ENCODE peak calls at places on chromosomes 2 and 18, in seven cellular contexts. One of them, this sample, is unnamed.

GRCh38 chr2:40087434-40087833 is 308.4 kb upstream of the THUMPD2 start:
- DNase-seq in omental fat pad: no peak
- DNase-seq in CD8-positive, alpha-beta T cell: no peak
- DNase-seq in ovary: no peak
- DNase-seq in mucosa of descending colon: no peak
- DNase-seq in osteocyte: no peak
- DNase-seq in GM23338: no peak
- DNase-seq in this sample: no peak

GRCh38 chr2:215609089-215610032 is 173.5 kb upstream of the FN1 start:
- DNase-seq in ovary: no peak
- DNase-seq in GM23338: no peak
- DNase-seq in mucosa of descending colon: no peak
- DNase-seq in omental fat pad: no peak
- DNase-seq in CD8-positive, alpha-beta T cell: no peak
- DNase-seq in osteocyte: no peak
- DNase-seq in this sample: no peak

GRCh38 chr2:191225690-191226089 is 19.5 kb upstream of the MYO1B start:
- DNase-seq in mucosa of descending colon: no peak
- DNase-seq in ovary: no peak
- DNase-seq in osteocyte: no peak
- DNase-seq in omental fat pad: no peak
- DNase-seq in CD8-positive, alpha-beta T cell: no peak
- DNase-seq in GM23338: no peak
- DNase-seq in this sample: no peak

GRCh38 chr18:40404284-40404683 is 1550.8 kb upstream of the PIK3C3 start:
- DNase-seq in ovary: no peak
- DNase-seq in GM23338: no peak
- DNase-seq in omental fat pad: no peak
- DNase-seq in osteocyte: no peak
- DNase-seq in CD8-positive, alpha-beta T cell: no peak
- DNase-seq in mucosa of descending colon: no peak
- DNase-seq in this sample: no peak

GRCh38 chr2:185695711-185696110 is 42.9 kb upstream of the FSIP2 start:
- DNase-seq in CD8-positive, alpha-beta T cell: no peak
- DNase-seq in osteocyte: no peak
- DNase-seq in GM23338: no peak
- DNase-seq in mucosa of descending colon: no peak
- DNase-seq in ovary: no peak
- DNase-seq in omental fat pad: no peak
- DNase-seq in this sample: no peak

GRCh38 chr2:143615617-143616016 is 486.4 kb downstream of the ARHGAP15 start:
- DNase-seq in omental fat pad: no peak
- DNase-seq in CD8-positive, alpha-beta T cell: no peak
- DNase-seq in osteocyte: no peak
- DNase-seq in mucosa of descending colon: no peak
- DNase-seq in GM23338: no peak
- DNase-seq in ovary: no peak
- DNase-seq in this sample: no peak

GRCh38 chr2:174963437-174964400 is 41.5 kb downstream of the CHN1 start:
- DNase-seq in omental fat pad: no peak
- DNase-seq in ovary: no peak
- DNase-seq in GM23338: no peak
- DNase-seq in mucosa of descending colon: no peak
- DNase-seq in osteocyte: no peak
- DNase-seq in CD8-positive, alpha-beta T cell: no peak
- DNase-seq in this sample: no peak

GRCh38 chr2:9299444-9300100 is 93.0 kb downstream of the ASAP2 start:
- DNase-seq in ovary: no peak
- DNase-seq in mucosa of descending colon: no peak
- DNase-seq in osteocyte: no peak
- DNase-seq in omental fat pad: no peak
- DNase-seq in CD8-positive, alpha-beta T cell: no peak
- DNase-seq in GM23338: no peak
- DNase-seq in this sample: no peak

GRCh38 chr18:49585781-49586663 is 24.2 kb downstream of the LIPG start:
- DNase-seq in GM23338: peak; percentile 38
- DNase-seq in CD8-positive, alpha-beta T cell: no peak
- DNase-seq in ovary: no peak
- DNase-seq in mucosa of descending colon: no peak
- DNase-seq in osteocyte: no peak
- DNase-seq in omental fat pad: no peak
- DNase-seq in this sample: no peak

GRCh38 chr2:220165401-220165800 is 538.0 kb downstream of the SLC4A3 start:
- DNase-seq in mucosa of descending colon: no peak
- DNase-seq in GM23338: peak; percentile 59
- DNase-seq in omental fat pad: no peak
- DNase-seq in CD8-positive, alpha-beta T cell: no peak
- DNase-seq in osteocyte: no peak
- DNase-seq in ovary: no peak
- DNase-seq in this sample: no peak

GRCh38 chr2:96359866-96360265 is 24.3 kb downstream of the NCAPH start:
- DNase-seq in osteocyte: no peak
- DNase-seq in omental fat pad: no peak
- DNase-seq in mucosa of descending colon: no peak
- DNase-seq in GM23338: no peak
- DNase-seq in ovary: no peak
- DNase-seq in CD8-positive, alpha-beta T cell: peak; percentile 32
- DNase-seq in this sample: no peak

GRCh38 chr2:96361751-96362150 is 26.2 kb downstream of the NCAPH start:
- DNase-seq in CD8-positive, alpha-beta T cell: no peak
- DNase-seq in mucosa of descending colon: no peak
- DNase-seq in GM23338: no peak
- DNase-seq in ovary: no peak
- DNase-seq in omental fat pad: no peak
- DNase-seq in osteocyte: no peak
- DNase-seq in this sample: no peak

GRCh38 chr2:96356889-96357288 is 21.3 kb downstream of the NCAPH start:
- DNase-seq in mucosa of descending colon: no peak
- DNase-seq in ovary: no peak
- DNase-seq in osteocyte: no peak
- DNase-seq in omental fat pad: no peak
- DNase-seq in GM23338: no peak
- DNase-seq in CD8-positive, alpha-beta T cell: no peak
- DNase-seq in this sample: no peak

GRCh38 chr2:96354492-96354891 is 18.9 kb downstream of the NCAPH start:
- DNase-seq in CD8-positive, alpha-beta T cell: no peak
- DNase-seq in mucosa of descending colon: no peak
- DNase-seq in ovary: no peak
- DNase-seq in osteocyte: no peak
- DNase-seq in GM23338: no peak
- DNase-seq in omental fat pad: no peak
- DNase-seq in this sample: no peak

GRCh38 chr2:96359310-96359709 is 23.7 kb downstream of the NCAPH start:
- DNase-seq in GM23338: no peak
- DNase-seq in omental fat pad: no peak
- DNase-seq in CD8-positive, alpha-beta T cell: peak; percentile 66
- DNase-seq in osteocyte: no peak
- DNase-seq in ovary: no peak
- DNase-seq in mucosa of descending colon: no peak
- DNase-seq in this sample: peak; percentile 22
- TF ChIP-seq CTCF in GM23338: no peak
- TF ChIP-seq CTCF in omental fat pad: no peak
- TF ChIP-seq CTCF in CD8-positive, alpha-beta T cell: no peak
- TF ChIP-seq CTCF in osteocyte: no peak
- TF ChIP-seq CTCF in ovary: no peak
- TF ChIP-seq CTCF in mucosa of descending colon: no peak
- TF ChIP-seq CTCF in this sample: no peak

DNA sequence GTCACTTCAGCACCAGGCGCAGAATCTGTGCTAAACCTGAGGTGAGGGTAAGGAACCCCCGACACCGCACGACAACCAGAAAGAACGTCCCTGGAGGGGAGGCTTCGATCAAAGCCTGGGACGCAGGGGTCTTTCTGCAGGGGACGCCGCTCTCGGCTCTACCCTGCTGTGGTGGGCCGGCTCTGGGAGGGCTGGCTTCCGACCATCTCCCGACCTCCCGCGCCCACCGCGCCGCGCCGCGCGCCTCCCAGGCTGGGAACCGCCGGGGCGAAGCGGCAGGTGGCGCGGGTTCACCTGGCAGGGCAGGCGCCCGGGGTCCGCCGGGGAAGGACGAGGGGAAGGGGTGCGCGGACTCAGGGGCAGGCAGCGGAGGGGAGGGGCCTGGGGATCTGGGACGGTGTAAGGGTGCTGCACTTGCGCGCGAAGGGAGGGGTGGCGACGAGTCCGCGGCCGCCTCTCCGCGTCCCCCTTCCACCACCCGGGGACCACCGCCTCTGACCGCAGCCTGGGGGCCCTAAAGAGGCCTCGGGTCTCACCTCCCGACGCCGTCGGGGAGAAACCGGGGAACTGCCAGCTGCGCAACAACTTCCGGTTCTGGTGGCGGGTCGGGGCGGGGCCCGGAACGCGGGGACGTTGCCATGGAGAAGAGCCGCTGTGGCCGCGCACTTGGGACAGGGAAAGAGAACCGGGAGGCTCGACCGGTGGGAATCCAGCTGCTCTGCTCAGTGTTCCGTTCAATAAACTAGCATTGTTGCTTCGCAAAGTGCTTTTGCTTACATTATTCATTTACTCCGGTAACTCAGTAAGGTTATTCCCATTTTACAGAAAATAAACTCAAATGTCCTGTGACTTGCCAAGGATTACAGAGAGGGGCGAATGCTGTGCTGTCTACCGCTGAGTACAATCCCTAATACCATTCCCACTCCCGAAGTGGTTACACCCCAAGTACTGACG is at the start of gene ZNF396:
- DNase-seq in ovary: peak; percentile 69
- DNase-seq in CD8-positive, alpha-beta T cell: peak; percentile 67
- DNase-seq in osteocyte: peak; percentile 91
- DNase-seq in omental fat pad: peak; percentile 65
- DNase-seq in mucosa of descending colon: peak; percentile 90
- DNase-seq in GM23338: peak; percentile 94
- DNase-seq in this sample: peak; percentile 68
- TF ChIP-seq CTCF in ovary: no peak
- TF ChIP-seq CTCF in CD8-positive, alpha-beta T cell: no peak
- TF ChIP-seq CTCF in osteocyte: no peak
- TF ChIP-seq CTCF in omental fat pad: no peak
- TF ChIP-seq CTCF in mucosa of descending colon: no peak
- TF ChIP-seq CTCF in GM23338: no peak
- TF ChIP-seq CTCF in this sample: no peak

DNA sequence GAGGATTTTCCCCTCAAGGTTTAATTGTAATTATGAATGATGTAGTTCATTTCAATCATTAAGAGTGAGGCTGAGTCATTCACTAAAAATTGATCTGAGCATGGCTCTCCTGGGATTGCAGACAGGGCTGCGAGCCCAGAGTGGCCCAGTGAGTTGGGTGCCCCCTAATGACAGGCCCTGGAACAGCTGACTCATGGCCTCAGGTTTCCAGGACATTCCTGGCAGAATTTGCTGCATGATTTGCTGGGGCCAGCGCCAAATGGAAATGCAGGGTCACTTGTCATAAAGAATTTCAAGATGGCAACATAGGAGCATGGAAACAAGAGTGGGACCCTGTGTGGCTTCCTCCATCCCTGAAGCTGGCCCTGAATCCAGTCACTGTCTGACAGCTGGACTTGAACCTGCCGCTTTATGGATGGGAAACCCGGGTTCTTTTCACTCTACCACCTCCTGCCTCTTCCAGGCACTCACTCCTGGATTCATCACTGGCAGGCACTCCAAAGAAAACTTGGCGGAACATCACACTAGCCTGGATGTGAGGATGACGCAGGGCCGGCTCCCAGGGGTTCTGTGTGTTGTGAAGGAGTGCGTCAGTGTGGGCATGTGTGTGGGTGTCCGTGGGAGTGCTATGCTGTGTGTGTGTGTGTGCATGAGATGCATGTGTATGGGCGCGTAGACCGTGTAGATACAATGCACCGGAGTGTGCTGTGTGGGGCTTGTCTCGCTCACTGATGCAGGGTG is 15.2 kb downstream of the OTOF start:
- DNase-seq in ovary: no peak
- DNase-seq in mucosa of descending colon: no peak
- DNase-seq in osteocyte: no peak
- DNase-seq in CD8-positive, alpha-beta T cell: no peak
- DNase-seq in omental fat pad: no peak
- DNase-seq in GM23338: peak; percentile 77
- DNase-seq in this sample: no peak
- TF ChIP-seq CTCF in ovary: no peak
- TF ChIP-seq CTCF in mucosa of descending colon: no peak
- TF ChIP-seq CTCF in osteocyte: peak; percentile 50
- TF ChIP-seq CTCF in CD8-positive, alpha-beta T cell: no peak
- TF ChIP-seq CTCF in omental fat pad: no peak
- TF ChIP-seq CTCF in GM23338: peak; percentile 74
- TF ChIP-seq CTCF in this sample: no peak

GRCh38 chr2:49770919-49771318 is 616.6 kb upstream of the FSHR start:
- DNase-seq in CD8-positive, alpha-beta T cell: no peak
- DNase-seq in ovary: no peak
- DNase-seq in omental fat pad: no peak
- DNase-seq in osteocyte: no peak
- DNase-seq in GM23338: peak; percentile 85
- DNase-seq in mucosa of descending colon: no peak
- DNase-seq in this sample: no peak
- TF ChIP-seq CTCF in CD8-positive, alpha-beta T cell: no peak
- TF ChIP-seq CTCF in ovary: no peak
- TF ChIP-seq CTCF in omental fat pad: no peak
- TF ChIP-seq CTCF in osteocyte: no peak
- TF ChIP-seq CTCF in GM23338: peak; percentile 77
- TF ChIP-seq CTCF in mucosa of descending colon: no peak
- TF ChIP-seq CTCF in this sample: no peak

DNA sequence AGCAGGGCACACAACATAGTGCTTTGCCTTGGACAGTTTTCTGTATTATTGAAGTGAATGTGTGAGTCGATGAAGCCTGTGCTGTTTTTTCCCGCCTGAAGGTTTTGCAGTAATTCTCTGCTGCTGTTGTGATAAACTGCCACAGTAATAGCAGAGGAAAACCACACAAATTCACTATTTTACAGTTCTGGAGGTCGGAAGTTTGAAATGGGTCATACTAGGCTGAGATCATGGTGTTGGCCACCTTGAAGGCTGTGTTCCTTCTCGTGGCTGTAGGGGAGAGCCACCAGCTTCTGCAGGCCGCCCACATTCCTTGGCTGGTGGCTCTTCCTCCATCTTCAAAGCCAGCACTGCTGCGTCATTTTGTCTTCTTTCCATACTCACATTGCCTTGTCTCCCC is 694 bp upstream of the SLC16A14 start:
- DNase-seq in CD8-positive, alpha-beta T cell: no peak
- DNase-seq in ovary: no peak
- DNase-seq in osteocyte: no peak
- DNase-seq in GM23338: no peak
- DNase-seq in mucosa of descending colon: no peak
- DNase-seq in omental fat pad: no peak
- DNase-seq in this sample: no peak
- TF ChIP-seq CTCF in CD8-positive, alpha-beta T cell: no peak
- TF ChIP-seq CTCF in ovary: no peak
- TF ChIP-seq CTCF in osteocyte: no peak
- TF ChIP-seq CTCF in GM23338: no peak
- TF ChIP-seq CTCF in mucosa of descending colon: no peak
- TF ChIP-seq CTCF in omental fat pad: no peak
- TF ChIP-seq CTCF in this sample: no peak